ENCODE peak calls at places on chromosome 3, in six cellular contexts. L is stomach, N is heart right ventricle, W is cardiac muscle cell, R is HCT116, Y is Caco-2. F is an unnamed sample. For H3K27me3, the result is how much of the 10 kb centered on the place peaks cover.

GRCh38 chr3:73459711-73460110 is 165.0 kb downstream of the PDZRN3 start:
- DNase-seq in N (no peak), Y (no peak), R (no peak), L (no peak), W (no peak), F (no peak)

GRCh38 chr3:179375091-179375999 is 27.8 kb downstream of the MFN1 start:
- DNase-seq in W (no peak), N (no peak), R (no peak), Y (no peak), L (no peak), F (no peak)

GRCh38 chr3:133663569-133664313 is 2.0 kb upstream of the TOPBP1 start:
- DNase-seq in N (no peak), W (peak), R (peak), Y (peak), L (no peak), F (no peak)

GRCh38 chr3:88003115-88003755 is 55.6 kb downstream of the CGGBP1 start:
- DNase-seq in N (no peak), R (peak), W (peak), Y (no peak), L (no peak), F (no peak)

GRCh38 chr3:71218508-71218907 is 365.0 kb downstream of the FOXP1 start:
- DNase-seq in N (no peak), W (no peak), R (no peak), Y (no peak), L (no peak), F (no peak)

GRCh38 chr3:138011722-138012121 is 1.8 kb downstream of the CLDN18 start:
- DNase-seq in R (no peak), Y (no peak), N (no peak), W (peak), L (no peak), F (no peak)

GRCh38 chr3:69649120-69649519 is 90.1 kb upstream of the MITF start:
- DNase-seq in Y (no peak), N (no peak), W (no peak), R (no peak), L (no peak), F (no peak)

GRCh38 chr3:132164469-132165092 is 129.8 kb upstream of the CPNE4 start:
- DNase-seq in L (no peak), W (no peak), Y (no peak), N (no peak), R (no peak), F (no peak)

GRCh38 chr3:32285910-32286309 is 47.4 kb downstream of the CMTM8 start:
- DNase-seq in N (peak), L (no peak), R (no peak), W (peak), Y (no peak), F (no peak)

GRCh38 chr3:144403040-144403457 is 431.4 kb downstream of the DIPK2A start:
- DNase-seq in R (no peak), W (peak), Y (no peak), N (no peak), L (no peak), F (no peak)

GRCh38 chr3:129838086-129838485 is 55.4 kb downstream of the TMCC1 start:
- DNase-seq in L (no peak), Y (no peak), R (no peak), N (no peak), W (no peak), F (no peak)

GRCh38 chr3:155963557-155963956 is 93.1 kb downstream of the GMPS start:
- DNase-seq in Y (no peak), N (no peak), L (no peak), W (no peak), R (no peak), F (no peak)

GRCh38 chr3:13378155-13378554 is 42.0 kb downstream of the NUP210 start:
- DNase-seq in L (no peak), W (no peak), R (no peak), Y (no peak), N (no peak), F (no peak)

GRCh38 chr3:13093687-13094086 is 20.5 kb upstream of the IQSEC1 start:
- DNase-seq in Y (no peak), W (no peak), L (no peak), R (no peak), N (no peak), F (no peak)

GRCh38 chr3:135667061-135667460 is 298.5 kb upstream of the PPP2R3A start:
- DNase-seq in L (no peak), N (no peak), Y (no peak), R (no peak), W (no peak), F (no peak)

GRCh38 chr3:156298938-156299337 is 178.6 kb downstream of the KCNAB1 start:
- DNase-seq in W (no peak), R (no peak), L (peak), N (peak), Y (no peak), F (peak)

GRCh38 chr3:149479621-149480325 is 5.3 kb downstream of the TM4SF4 start:
- DNase-seq in Y (no peak), R (no peak), L (no peak), W (no peak), N (no peak), F (no peak)

GRCh38 chr3:119700269-119700919 is 2.4 kb upstream of the CFAP91 start:
- DNase-seq in N (no peak), W (no peak), Y (no peak), R (no peak), L (no peak), F (no peak)

GRCh38 chr3:190130700-190131099 is 10.0 kb upstream of the P3H2 start:
- DNase-seq in Y (no peak), N (no peak), R (no peak), L (no peak), W (no peak), F (no peak)

GRCh38 chr3:142963266-142964149 is at the start of gene PAQR9:
- DNase-seq in Y (no peak), N (peak), W (peak), R (no peak), L (no peak), F (no peak)

GRCh38 chr3:193851941-193852674 is 259.1 kb downstream of the OPA1 start:
- DNase-seq in W (no peak), Y (no peak), R (no peak), N (peak), L (peak), F (no peak)

GRCh38 chr3:44870375-44871061 is 3.9 kb upstream of the TGM4 start:
- DNase-seq in Y (no peak), W (no peak), N (no peak), R (no peak), L (peak), F (peak)

GRCh38 chr3:139111392-139112229 is 66.9 kb upstream of the PRR23C start:
- DNase-seq in Y (peak), L (peak), W (peak), R (peak), N (peak), F (peak)

GRCh38 chr3:160400048-160400630 is 689 bp downstream of the SMC4 start:
- DNase-seq in W (peak), Y (peak), N (peak), R (no peak), L (peak), F (peak)

GRCh38 chr3:170542704-170543103 is 43.2 kb downstream of the SLC7A14 start:
- DNase-seq in N (no peak), W (no peak), L (no peak), Y (no peak), R (no peak), F (no peak)

GRCh38 chr3:38992117-38992779 is 59.5 kb downstream of the SCN11A start:
- DNase-seq in L (no peak), Y (no peak), R (no peak), N (no peak), W (no peak), F (no peak)
- TF ChIP-seq CTCF in L (no peak), Y (no peak), R (no peak), N (no peak), W (no peak), F (no peak)

GRCh38 chr3:14849831-14850230 is 31.1 kb downstream of the FGD5 start:
- DNase-seq in L (no peak), R (no peak), W (no peak), N (no peak), Y (no peak), F (no peak)
- H3K27me3 ChIP-seq in L (under half), R (under half), W (under half), N (under half), Y (under half), F (under half)

DNA sequence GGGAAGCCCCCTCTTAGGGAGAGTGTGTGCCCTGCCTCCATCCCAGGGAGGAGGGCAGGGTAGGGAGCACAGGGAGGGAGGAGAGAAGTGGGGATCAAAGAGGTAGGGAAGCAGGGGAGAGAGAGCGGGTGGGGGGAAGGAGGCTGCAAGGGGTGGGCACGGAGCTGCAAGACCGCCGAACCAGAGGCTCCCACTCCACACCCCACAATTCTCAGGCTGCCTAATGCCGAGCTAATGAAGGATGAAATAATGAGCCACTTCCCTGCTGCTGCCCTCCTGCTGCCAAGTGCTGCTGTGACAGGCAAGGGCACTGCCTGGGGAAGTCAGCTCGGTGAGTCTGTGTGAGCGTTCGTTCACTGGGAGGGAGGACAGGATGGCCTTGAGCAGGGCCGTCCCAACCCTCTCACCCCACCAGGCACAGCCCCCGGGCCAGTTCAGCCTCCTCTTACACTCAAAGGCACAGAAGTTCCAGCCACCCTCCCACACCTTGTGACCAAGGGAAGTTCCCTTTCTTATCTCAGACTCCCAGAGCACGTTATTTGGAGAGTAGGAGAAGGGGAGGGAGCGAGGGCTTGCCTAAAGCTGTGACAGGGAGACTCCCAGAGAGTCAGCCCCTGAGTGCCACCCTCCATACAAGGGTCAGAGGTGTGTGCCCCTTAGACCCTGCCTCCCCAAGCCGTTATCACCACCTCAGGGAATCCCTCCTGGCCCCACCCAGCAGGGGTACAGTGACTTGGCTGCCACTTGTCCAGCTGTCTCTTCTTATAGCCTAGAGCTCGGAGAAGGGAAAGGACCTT is 12.4 kb downstream of the GLYCTK start:
- DNase-seq in W (peak), L (peak), Y (peak), R (no peak), N (peak), F (peak)
- H3K4me3 ChIP-seq in W (no peak), L (no peak), Y (no peak), R (no peak), N (no peak), F (no peak)

DNA sequence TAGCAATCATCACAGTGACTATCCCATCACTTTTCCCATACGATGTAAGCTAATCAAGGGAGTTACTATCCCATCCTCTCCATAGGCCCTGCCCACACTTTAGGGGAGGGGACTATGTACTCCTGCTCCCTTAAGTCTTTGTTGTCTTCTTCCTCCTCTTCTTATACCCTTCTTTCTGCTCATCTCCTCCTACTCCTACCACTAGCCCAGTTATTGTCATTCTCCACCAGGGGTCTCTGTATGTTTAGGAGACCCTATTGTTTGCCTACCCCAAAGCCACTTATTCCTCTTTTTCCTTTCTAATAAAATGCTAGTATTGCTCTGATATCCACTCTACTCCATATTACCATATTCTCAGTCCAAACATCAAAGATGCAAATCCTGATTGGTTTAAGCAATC is 27.8 kb downstream of the STAC start:
- DNase-seq in Y (no peak), R (no peak), N (no peak), W (no peak), L (no peak), F (no peak)
- TF ChIP-seq CTCF in Y (peak), R (peak), N (no peak), W (peak), L (no peak), F (no peak)

GRCh38 chr3:165191476-165191875 is 4.7 kb downstream of the SLITRK3 start:
- DNase-seq in N (no peak), W (no peak), L (no peak), Y (no peak), R (no peak), F (no peak)
- H3K27me3 ChIP-seq in N (under half), W (under half), L (under half), Y (under half), R (under half), F (half or more)

DNA sequence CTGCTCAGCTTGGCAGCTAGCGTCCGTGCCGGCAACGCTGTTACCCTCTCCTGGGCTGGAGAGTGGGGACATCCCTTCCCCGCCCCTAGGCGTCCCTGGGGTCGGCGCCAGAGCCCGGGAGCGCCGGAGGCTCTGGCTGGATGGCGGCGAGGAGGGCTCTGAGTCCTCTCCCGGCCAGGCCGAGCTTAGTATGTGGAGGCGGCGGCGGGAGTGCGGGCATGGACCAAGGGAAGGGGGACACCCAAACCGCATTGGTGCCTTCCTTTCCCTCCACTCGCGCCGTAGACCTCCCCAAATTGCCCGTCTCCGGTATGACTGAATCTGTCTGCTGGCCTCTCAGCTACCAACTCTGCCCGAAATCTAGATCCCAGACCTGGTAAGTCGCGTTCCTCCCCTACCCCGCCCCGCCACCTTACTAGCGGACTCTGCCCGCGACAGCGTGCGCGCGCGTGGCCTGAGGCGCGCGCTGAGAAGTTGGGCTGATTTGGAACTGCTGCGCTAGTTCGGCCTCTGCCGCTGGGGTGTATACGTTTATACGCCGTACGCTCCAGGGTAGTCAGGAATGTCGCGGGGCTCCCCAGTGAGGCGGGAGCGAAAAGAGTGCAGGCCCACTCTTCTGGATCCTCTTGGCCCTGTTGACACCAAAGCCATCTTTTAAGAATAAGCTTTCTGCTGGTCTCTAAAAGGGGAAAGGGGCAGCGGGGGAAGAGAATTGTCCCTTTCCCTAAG is 12.2 kb downstream of the ZIC1 start:
- DNase-seq in N (no peak), R (no peak), W (peak), L (no peak), Y (no peak), F (no peak)
- H3K4me3 ChIP-seq in N (no peak), R (no peak), W (peak), L (no peak), Y (no peak), F (no peak)

GRCh38 chr3:10349801-10350200 is 28.9 kb upstream of the SEC13 start:
- DNase-seq in N (no peak), L (no peak), W (no peak), R (no peak), Y (no peak), F (no peak)
- TF ChIP-seq CTCF in N (no peak), L (no peak), W (no peak), R (no peak), Y (no peak), F (no peak)